ENCODE peak calls at places on chromosome 16, in nine cellular contexts. H is PC-9; G is right atrium auricular region; A is uterus; U is CD4-positive, alpha-beta memory T cell; S is cardiac muscle cell; I is OCI-LY7; Q is naive thymus-derived CD4-positive, alpha-beta T cell; C is breast epithelium. T is an unnamed sample. For H3K4me1, the result is how much of the 10 kb centered on the place peaks cover.

GRCh38 chr16:68834550-68834949 is 8.8 kb upstream of the TANGO6 start:
- DNase-seq in Q (no peak), U (no peak), A (no peak), H (no peak), C (no peak), S (no peak), I (no peak), G (no peak), T (no peak)

GRCh38 chr16:73847090-73847489 is 449.5 kb upstream of the PSMD7 start:
- DNase-seq in U (no peak), G (no peak), H (no peak), S (no peak), Q (no peak), I (no peak), C (no peak), A (no peak), T (no peak)

GRCh38 chr16:3590736-3591435 is 13.7 kb upstream of the NLRC3 start:
- DNase-seq in G (no peak), S (no peak), I (no peak), A (no peak), H (no peak), U (no peak), Q (no peak), C (no peak), T (no peak)

GRCh38 chr16:4298761-4299522 is 16.9 kb upstream of the GLIS2 start:
- DNase-seq in I (no peak), A (peak), G (peak), U (no peak), Q (no peak), C (peak), H (peak), S (peak), T (no peak)

GRCh38 chr16:73036074-73036826 is 11.7 kb downstream of the ZFHX3 start:
- DNase-seq in A (no peak), H (peak), Q (no peak), G (no peak), S (no peak), C (no peak), U (no peak), I (no peak), T (no peak)

GRCh38 chr16:26614102-26614864 is 452.4 kb upstream of the C16orf82 start:
- DNase-seq in I (peak), U (no peak), A (no peak), Q (no peak), C (no peak), G (no peak), H (no peak), S (no peak), T (no peak)

GRCh38 chr16:27272076-27272475 is 3.5 kb upstream of the NSMCE1 start:
- DNase-seq in U (no peak), I (no peak), H (no peak), S (no peak), G (no peak), A (no peak), C (no peak), Q (no peak), T (no peak)

GRCh38 chr16:65510850-65511249 is 389.0 kb upstream of the CDH11 start:
- DNase-seq in U (no peak), C (no peak), G (no peak), I (no peak), A (no peak), Q (no peak), H (no peak), S (peak), T (no peak)

GRCh38 chr16:20865420-20866126 is 34.6 kb downstream of the DCUN1D3 start:
- DNase-seq in U (no peak), G (no peak), C (no peak), I (no peak), H (no peak), A (no peak), Q (no peak), S (no peak), T (no peak)

GRCh38 chr16:1914084-1914608 is 4.1 kb downstream of the HS3ST6 start:
- DNase-seq in H (no peak), C (no peak), A (no peak), Q (no peak), U (no peak), G (no peak), S (no peak), I (no peak), T (no peak)

GRCh38 chr16:46947900-46948547 is 25.4 kb downstream of the DNAJA2 start:
- DNase-seq in C (no peak), Q (peak), I (peak), U (peak), H (peak), A (no peak), S (peak), G (no peak), T (no peak)

GRCh38 chr16:12589676-12590075 is 214.0 kb downstream of the CPPED1 start:
- DNase-seq in S (no peak), U (no peak), G (no peak), A (no peak), H (no peak), Q (no peak), I (no peak), C (no peak), T (no peak)

GRCh38 chr16:78563905-78564304 is 464.5 kb downstream of the WWOX start:
- DNase-seq in I (no peak), C (no peak), U (no peak), Q (no peak), S (no peak), A (no peak), H (no peak), G (no peak), T (no peak)

GRCh38 chr16:29790949-29791844 is 646 bp downstream of the KIF22 start:
- DNase-seq in C (no peak), U (peak), A (no peak), S (no peak), I (peak), Q (no peak), G (no peak), H (no peak), T (no peak)

GRCh38 chr16:4372578-4373355 is 1.1 kb downstream of the VASN start:
- DNase-seq in S (peak), Q (no peak), A (peak), I (peak), C (no peak), G (no peak), H (peak), U (no peak), T (no peak)

GRCh38 chr16:70754371-70754770 is 46.6 kb downstream of the VAC14 start:
- DNase-seq in U (no peak), G (no peak), H (no peak), Q (no peak), C (no peak), S (no peak), A (no peak), I (no peak), T (no peak)

GRCh38 chr16:70751593-70751992 is 49.4 kb downstream of the VAC14 start:
- DNase-seq in C (no peak), I (no peak), S (no peak), A (no peak), H (no peak), U (no peak), G (no peak), Q (no peak), T (no peak)

GRCh38 chr16:70753694-70754325 is 47.1 kb downstream of the VAC14 start:
- DNase-seq in I (no peak), G (no peak), Q (no peak), S (no peak), H (no peak), C (no peak), U (no peak), A (no peak), T (no peak)

GRCh38 chr16:70752381-70752780 is 48.6 kb downstream of the VAC14 start:
- DNase-seq in A (no peak), I (no peak), Q (no peak), G (no peak), C (no peak), H (no peak), S (no peak), U (no peak), T (no peak)

GRCh38 chr16:70753228-70753627 is 47.7 kb downstream of the VAC14 start:
- DNase-seq in I (no peak), S (no peak), Q (no peak), G (no peak), C (no peak), A (no peak), H (no peak), U (no peak), T (no peak)
- H3K4me1 ChIP-seq in I (under half), S (under half), Q (under half), G (under half), C (under half), A (under half), H (under half), U (under half), T (under half)

GRCh38 chr16:8798174-8798527 is 512 bp downstream of the PMM2 start:
- DNase-seq in Q (no peak), I (peak), H (peak), S (no peak), C (no peak), U (no peak), A (no peak), G (no peak), T (peak)
- H3K27ac ChIP-seq in Q (peak), I (peak), H (peak), S (peak), C (peak), U (peak), A (peak), G (peak), T (peak)

GRCh38 chr16:66741971-66742396 is 9.4 kb downstream of the DYNC1LI2 start:
- DNase-seq in I (no peak), H (no peak), C (no peak), U (no peak), S (peak), G (no peak), A (no peak), Q (no peak), T (no peak)
- H3K4me1 ChIP-seq in I (under half), H (under half), C (under half), U (under half), S (under half), G (under half), A (under half), Q (under half), T (under half)

GRCh38 chr16:55189179-55189578 is 134.8 kb upstream of the IRX6 start:
- DNase-seq in Q (no peak), G (no peak), S (no peak), C (no peak), A (no peak), I (no peak), H (no peak), U (no peak), T (no peak)

GRCh38 chr16:55184619-55185018 is 139.4 kb upstream of the IRX6 start:
- DNase-seq in S (no peak), C (no peak), G (no peak), H (no peak), U (no peak), I (no peak), A (no peak), Q (no peak), T (no peak)

DNA sequence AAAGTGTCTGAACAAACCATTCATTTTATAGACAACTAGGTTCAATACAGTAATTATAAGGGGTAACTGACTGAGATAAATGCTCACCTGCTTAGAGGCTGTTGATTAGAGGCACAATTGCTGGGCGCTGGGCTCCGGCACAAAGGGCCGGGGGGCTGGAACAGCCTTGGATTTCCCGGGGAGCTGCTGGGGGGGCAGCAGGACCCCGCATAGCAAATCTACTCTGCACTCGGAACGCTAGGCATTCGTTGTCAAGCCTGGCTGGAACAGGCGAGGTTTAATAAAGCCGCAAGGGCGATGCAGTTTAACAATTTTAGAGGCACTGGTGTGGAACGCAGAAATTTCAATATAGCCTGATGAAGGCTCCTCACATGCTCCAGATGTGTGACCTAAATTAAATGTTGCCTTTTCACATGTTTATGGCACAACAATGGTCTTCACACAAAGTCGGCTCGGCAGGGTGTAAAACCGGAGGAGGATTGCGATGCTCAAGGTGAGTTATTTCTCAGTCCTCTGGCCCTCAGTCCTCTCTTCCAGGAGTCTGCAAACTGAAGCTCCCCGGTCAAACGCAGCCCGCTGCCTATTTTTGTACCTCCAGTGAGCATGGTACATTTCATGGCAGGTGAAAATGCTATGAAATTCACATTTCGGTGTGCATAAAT is 133.9 kb upstream of the IRX6 start:
- DNase-seq in C (no peak), Q (no peak), I (no peak), H (no peak), U (no peak), S (no peak), G (no peak), A (no peak), T (no peak)
- H3K27ac ChIP-seq in C (no peak), Q (no peak), I (no peak), H (no peak), U (no peak), S (no peak), G (no peak), A (no peak), T (no peak)

GRCh38 chr16:67539271-67539670 is 10.6 kb downstream of the RIPOR1 start:
- DNase-seq in A (no peak), C (no peak), Q (no peak), H (no peak), G (no peak), S (no peak), I (no peak), U (no peak), T (no peak)

GRCh38 chr16:67538666-67539101 is 10.1 kb downstream of the RIPOR1 start:
- DNase-seq in Q (no peak), C (no peak), S (peak), A (no peak), G (no peak), U (no peak), H (no peak), I (no peak), T (no peak)

GRCh38 chr16:67539691-67540635 is 11.3 kb downstream of the RIPOR1 start:
- DNase-seq in G (no peak), H (no peak), U (no peak), S (no peak), I (no peak), Q (no peak), C (no peak), A (no peak), T (no peak)

GRCh38 chr16:67537270-67537635 is 8.6 kb downstream of the RIPOR1 start:
- DNase-seq in U (no peak), Q (no peak), C (no peak), G (no peak), S (peak), H (no peak), I (no peak), A (peak), T (peak)

DNA sequence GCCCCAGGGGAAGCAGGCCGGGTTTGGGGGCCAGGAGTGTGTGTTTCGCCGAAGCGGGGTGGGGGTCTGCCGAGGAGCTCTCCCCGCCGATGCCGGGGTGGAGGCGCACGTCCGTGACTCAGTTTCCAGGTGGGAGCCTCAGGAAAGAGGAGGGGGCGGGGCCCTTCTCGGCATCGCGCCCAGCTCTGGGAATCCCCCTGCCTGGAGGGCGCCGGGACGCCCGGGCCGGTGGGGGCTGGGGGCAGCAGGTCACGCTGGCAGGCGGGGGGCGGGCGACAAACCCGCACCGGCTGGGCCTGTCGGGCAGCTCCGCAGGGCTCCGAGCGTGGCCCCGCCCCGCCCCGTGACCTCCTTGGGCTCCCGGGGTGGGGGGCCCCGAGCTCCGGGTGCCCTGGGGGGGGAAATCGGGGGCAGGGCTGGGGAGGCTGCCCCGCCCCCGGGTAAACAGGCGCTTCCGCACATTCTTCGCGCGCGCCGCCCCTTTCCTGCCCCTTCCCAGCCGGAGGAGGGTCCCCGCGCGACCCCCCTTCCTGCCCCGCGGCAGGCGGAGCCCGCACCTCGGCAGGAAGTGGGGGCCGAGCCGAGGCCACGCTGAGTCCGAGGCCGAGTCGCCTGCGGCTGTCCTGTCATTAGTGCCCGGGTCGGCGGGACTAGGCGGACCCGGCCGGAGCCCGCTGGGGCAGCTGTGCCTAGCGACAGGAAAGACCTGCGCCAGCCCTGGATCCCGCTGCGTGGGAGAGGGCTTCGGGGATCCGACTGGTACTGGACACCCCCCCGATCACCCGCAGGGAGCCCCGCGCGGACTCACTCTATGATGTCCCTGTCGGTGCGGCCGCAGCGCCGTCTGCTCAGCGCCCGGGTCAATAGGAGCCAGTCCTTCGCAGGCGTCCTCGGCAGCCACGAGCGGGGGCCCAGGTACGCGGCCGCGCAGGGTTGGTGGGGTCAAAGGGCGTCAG is 9.3 kb downstream of the RIPOR1 start:
- DNase-seq in I (peak), H (no peak), A (peak), S (peak), Q (peak), C (no peak), U (peak), G (no peak), T (peak)
- H3K4me1 ChIP-seq in I (under half), H (under half), A (under half), S (under half), Q (under half), C (under half), U (under half), G (under half), T (under half)

DNA sequence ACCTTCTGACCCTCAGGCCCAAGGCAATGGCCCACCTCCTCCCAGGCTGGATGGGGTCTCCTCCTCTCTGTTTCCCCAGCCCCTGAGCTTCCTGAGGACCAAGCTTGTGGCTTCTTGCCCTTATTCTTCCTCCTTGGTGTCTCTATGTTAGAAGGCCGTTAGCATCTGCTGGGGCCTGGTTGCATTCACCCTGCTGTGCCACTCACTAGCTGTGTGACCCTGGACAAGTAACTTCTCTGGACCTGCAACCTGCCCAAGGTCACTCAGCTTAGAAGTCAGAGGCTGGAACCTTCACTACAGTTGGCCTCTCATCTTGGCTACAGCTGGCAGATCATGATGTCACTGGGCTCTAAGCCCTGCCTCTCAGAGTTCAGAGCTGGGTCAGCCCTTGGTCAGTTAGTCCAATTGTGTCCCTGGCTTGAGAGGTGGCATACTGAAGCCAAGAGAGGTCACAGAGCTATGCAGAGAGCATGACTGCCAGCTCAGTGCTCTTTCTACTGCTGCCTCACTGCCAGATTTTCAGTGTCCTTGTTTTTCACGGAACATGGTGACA is 3.0 kb downstream of the MT2A start:
- DNase-seq in H (peak), G (peak), A (peak), U (no peak), S (peak), Q (no peak), C (no peak), I (no peak), T (no peak)
- H3K27ac ChIP-seq in H (peak), G (peak), A (peak), U (peak), S (no peak), Q (peak), C (peak), I (no peak), T (peak)

DNA sequence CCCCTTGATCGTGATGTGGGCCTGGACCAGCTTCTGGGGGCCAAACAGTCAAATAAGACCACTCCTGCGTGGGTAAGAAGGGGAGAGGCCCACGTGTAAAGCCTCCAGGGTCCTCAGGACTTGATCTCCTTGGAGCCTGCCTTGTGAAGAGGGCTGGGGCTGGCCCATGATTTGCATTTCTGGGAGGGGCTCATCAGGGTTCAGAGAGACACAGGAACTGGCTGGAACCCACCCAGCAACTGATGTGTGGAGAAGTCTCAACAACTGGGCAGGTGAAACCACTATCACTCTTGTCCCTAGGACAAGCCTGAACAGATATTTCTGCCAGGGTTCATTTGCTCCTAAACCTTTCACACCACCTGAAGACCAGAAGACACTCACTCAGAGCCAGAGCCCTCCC is 214.7 kb downstream of the ZNF423 start:
- DNase-seq in G (no peak), Q (no peak), U (no peak), S (no peak), C (no peak), A (no peak), H (no peak), I (no peak), T (no peak)
- H3K4me1 ChIP-seq in G (under half), Q (under half), U (under half), S (under half), C (under half), A (under half), H (under half), I (under half), T (under half)

T was measured in effector memory CD4-positive, alpha-beta T cell.